ENCODE peak calls at places on chromosomes 11 and 22, in eight cellular contexts. One of them, this sample, is unnamed.

GRCh38 chr11:62923634-62924411 is 2.7 kb upstream of the CHRM1 start:
- DNase-seq in astrocyte of the spinal cord: no peak
- DNase-seq in Right ventricle myocardium superior: no peak
- DNase-seq in hypothalamus: no peak
- DNase-seq in T follicular helper cell: peak; percentile 12
- DNase-seq in NCI-H510A treated with DMSO at 0.1 percent for 48 hours: no peak
- DNase-seq in Calu3: peak; percentile 17
- DNase-seq in omental fat pad: no peak
- DNase-seq in this sample: no peak

GRCh38 chr11:18384157-18384641 is 10.2 kb upstream of the LDHA start:
- DNase-seq in astrocyte of the spinal cord: peak; percentile 94
- DNase-seq in Right ventricle myocardium superior: peak; percentile 59
- DNase-seq in hypothalamus: no peak
- DNase-seq in T follicular helper cell: no peak
- DNase-seq in NCI-H510A treated with DMSO at 0.1 percent for 48 hours: peak; percentile 11
- DNase-seq in Calu3: peak; percentile 66
- DNase-seq in omental fat pad: no peak
- DNase-seq in this sample: no peak

GRCh38 chr11:134942633-134943032 is 530.6 kb upstream of the B3GAT1 start:
- DNase-seq in astrocyte of the spinal cord: peak; percentile 62
- DNase-seq in Right ventricle myocardium superior: no peak
- DNase-seq in hypothalamus: no peak
- DNase-seq in T follicular helper cell: no peak
- DNase-seq in NCI-H510A treated with DMSO at 0.1 percent for 48 hours: no peak
- DNase-seq in Calu3: no peak
- DNase-seq in omental fat pad: no peak
- DNase-seq in this sample: no peak

GRCh38 chr22:23533771-23534191 is 46.3 kb downstream of the IGLL1 start:
- DNase-seq in astrocyte of the spinal cord: no peak
- DNase-seq in Right ventricle myocardium superior: no peak
- DNase-seq in hypothalamus: no peak
- DNase-seq in T follicular helper cell: no peak
- DNase-seq in NCI-H510A treated with DMSO at 0.1 percent for 48 hours: no peak
- DNase-seq in Calu3: no peak
- DNase-seq in omental fat pad: no peak
- DNase-seq in this sample: no peak

GRCh38 chr11:77175869-77176539 is 48.0 kb downstream of the MYO7A start:
- DNase-seq in astrocyte of the spinal cord: no peak
- DNase-seq in Right ventricle myocardium superior: peak; percentile 77
- DNase-seq in hypothalamus: peak; percentile 20
- DNase-seq in T follicular helper cell: no peak
- DNase-seq in NCI-H510A treated with DMSO at 0.1 percent for 48 hours: no peak
- DNase-seq in Calu3: no peak
- DNase-seq in omental fat pad: no peak
- DNase-seq in this sample: peak; percentile 16

GRCh38 chr22:38298312-38299000 is 18.8 kb downstream of the CSNK1E start:
- DNase-seq in astrocyte of the spinal cord: peak; percentile 99
- DNase-seq in Right ventricle myocardium superior: no peak
- DNase-seq in hypothalamus: no peak
- DNase-seq in T follicular helper cell: peak; percentile 37
- DNase-seq in NCI-H510A treated with DMSO at 0.1 percent for 48 hours: no peak
- DNase-seq in Calu3: peak; percentile 34
- DNase-seq in omental fat pad: no peak
- DNase-seq in this sample: no peak

GRCh38 chr22:46537221-46537945 is at the start of gene CELSR1:
- DNase-seq in astrocyte of the spinal cord: no peak
- DNase-seq in Right ventricle myocardium superior: no peak
- DNase-seq in hypothalamus: no peak
- DNase-seq in T follicular helper cell: no peak
- DNase-seq in NCI-H510A treated with DMSO at 0.1 percent for 48 hours: no peak
- DNase-seq in Calu3: peak; percentile 79
- DNase-seq in omental fat pad: no peak
- DNase-seq in this sample: no peak

GRCh38 chr11:116499396-116500001 is 273.3 kb downstream of the BUD13 start:
- DNase-seq in astrocyte of the spinal cord: peak; percentile 43
- DNase-seq in Right ventricle myocardium superior: peak; percentile 76
- DNase-seq in hypothalamus: peak; percentile 34
- DNase-seq in T follicular helper cell: no peak
- DNase-seq in NCI-H510A treated with DMSO at 0.1 percent for 48 hours: peak; percentile 40
- DNase-seq in Calu3: peak; percentile 86
- DNase-seq in omental fat pad: peak; percentile 75
- DNase-seq in this sample: peak; percentile 25

This sample was measured in anterior cingulate cortex.